ENCODE peak calls at places on chromosomes 11 and 22, in seven cellular contexts. F is endothelial cell of umbilical vein, K is H1, V is suprapubic skin, C is GM23338, A is transverse colon, H is spleen. G is an unnamed sample.

GRCh38 chr22:26431151-26431995 is 2.3 kb downstream of the ASPHD2 start:
- DNase-seq in F (peak; percentile 81), K (no peak), V (no peak), C (no peak), A (no peak), H (no peak), G (no peak)

GRCh38 chr22:27720860-27721259 is 80.7 kb downstream of the MN1 start:
- DNase-seq in F (no peak), K (no peak), V (no peak), C (no peak), A (no peak), H (peak; percentile 29), G (no peak)

GRCh38 chr11:130159657-130160459 is at the start of gene ST14:
- DNase-seq in F (no peak), K (no peak), V (no peak), C (peak; percentile 67), A (peak; percentile 89), H (peak; percentile 90), G (no peak)

GRCh38 chr22:29719894-29720645 is at the start of gene CABP7:
- DNase-seq in F (no peak), K (no peak), V (no peak), C (peak; percentile 42), A (no peak), H (no peak), G (no peak)

GRCh38 chr22:46323126-46323525 is 12.4 kb upstream of the TRMU start:
- DNase-seq in F (no peak), K (no peak), V (no peak), C (no peak), A (no peak), H (peak; percentile 61), G (no peak)

GRCh38 chr22:19058713-19059451 is 63.3 kb downstream of the DGCR2 start:
- DNase-seq in F (no peak), K (no peak), V (peak; percentile 58), C (no peak), A (no peak), H (peak; percentile 69), G (peak; percentile 39)

GRCh38 chr11:704799-705645 is 1.0 kb upstream of the EPS8L2 start:
- DNase-seq in F (no peak), K (no peak), V (no peak), C (no peak), A (peak; percentile 87), H (peak; percentile 77), G (peak; percentile 69)

GRCh38 chr11:77212314-77213007 is 84.4 kb downstream of the MYO7A start:
- DNase-seq in F (no peak), K (no peak), V (no peak), C (no peak), A (no peak), H (peak; percentile 61), G (no peak)

GRCh38 chr11:45929486-45930030 is 7.1 kb downstream of the LARGE2 start:
- DNase-seq in F (no peak), K (no peak), V (no peak), C (no peak), A (no peak), H (peak; percentile 81), G (no peak)

GRCh38 chr22:35484651-35485372 is 55.8 kb upstream of the RASD2 start:
- DNase-seq in F (no peak), K (no peak), V (no peak), C (no peak), A (no peak), H (no peak), G (no peak)

GRCh38 chr11:45777127-45777969 is 27.6 kb upstream of the SLC35C1 start:
- DNase-seq in F (no peak), K (no peak), V (no peak), C (no peak), A (no peak), H (no peak), G (no peak)

GRCh38 chr11:63462126-63462525 is 28.8 kb downstream of the PLAAT5 start:
- DNase-seq in F (no peak), K (no peak), V (no peak), C (no peak), A (no peak), H (no peak), G (no peak)

GRCh38 chr11:134655189-134655937 is 243.3 kb upstream of the B3GAT1 start:
- DNase-seq in F (no peak), K (no peak), V (peak; percentile 70), C (no peak), A (no peak), H (peak; percentile 59), G (peak; percentile 38)

GRCh38 chr11:37450613-37451012 is 852.6 kb upstream of the RAG2 start:
- DNase-seq in F (no peak), K (no peak), V (no peak), C (no peak), A (no peak), H (no peak), G (no peak)
- TF ChIP-seq POLR2AphosphoS5 in F (no peak), K (no peak), V (no peak), C (no peak), A (no peak), H (no peak), G (no peak)

GRCh38 chr22:22944268-22944985 is 56.8 kb downstream of the IGLL5 start:
- DNase-seq in F (no peak), K (no peak), V (peak; percentile 61), C (peak; percentile 14), A (peak; percentile 4), H (peak; percentile 74), G (no peak)
- H3K4me1 ChIP-seq in F (no peaks in the 10 kb centered on the region), K (no peaks in the 10 kb centered on the region), V (no peaks in the 10 kb centered on the region), C (no peaks in the 10 kb centered on the region), A (no peaks in the 10 kb centered on the region), H (peaks cover 44% of the 10 kb centered on the region), G (no peaks in the 10 kb centered on the region)

DNA sequence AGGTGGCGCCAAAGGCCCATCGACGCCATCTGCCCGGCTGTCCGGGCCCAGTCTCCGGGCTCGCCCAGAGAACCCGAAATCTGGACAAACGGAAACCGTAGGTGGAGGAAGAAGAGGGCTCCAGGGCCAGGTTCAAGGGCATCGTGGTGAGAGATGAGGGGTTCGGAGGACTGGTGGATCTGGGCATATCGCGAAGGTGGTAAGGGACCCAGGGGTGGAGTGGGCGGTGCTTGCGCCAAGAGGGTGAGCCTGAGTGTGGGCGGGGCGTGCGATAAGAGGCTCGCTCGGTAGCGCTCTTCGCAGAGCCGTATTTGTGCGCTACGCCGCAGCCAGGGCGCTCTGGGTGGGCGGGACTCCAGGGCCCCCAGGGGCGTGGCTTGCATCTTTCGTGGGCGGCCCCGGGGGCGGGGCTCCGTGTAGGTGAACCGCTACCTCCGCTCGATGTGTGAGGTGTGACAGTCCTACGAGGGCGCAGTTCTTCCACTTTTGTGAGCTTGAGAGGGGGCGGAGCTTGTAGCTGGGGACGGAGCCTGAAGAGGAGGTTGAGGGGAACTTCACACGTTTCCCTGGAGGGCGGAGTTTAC is 4.8 kb downstream of the CD248 start:
- DNase-seq in F (peak; percentile 94), K (peak; percentile 71), V (peak; percentile 94), C (peak; percentile 94), A (peak; percentile 95), H (peak; percentile 98), G (peak; percentile 96)
- TF ChIP-seq POLR2AphosphoS5 in F (no peak), K (no peak), V (no peak), C (no peak), A (peak; percentile 16), H (peak; percentile 87), G (peak; percentile 32)

DNA sequence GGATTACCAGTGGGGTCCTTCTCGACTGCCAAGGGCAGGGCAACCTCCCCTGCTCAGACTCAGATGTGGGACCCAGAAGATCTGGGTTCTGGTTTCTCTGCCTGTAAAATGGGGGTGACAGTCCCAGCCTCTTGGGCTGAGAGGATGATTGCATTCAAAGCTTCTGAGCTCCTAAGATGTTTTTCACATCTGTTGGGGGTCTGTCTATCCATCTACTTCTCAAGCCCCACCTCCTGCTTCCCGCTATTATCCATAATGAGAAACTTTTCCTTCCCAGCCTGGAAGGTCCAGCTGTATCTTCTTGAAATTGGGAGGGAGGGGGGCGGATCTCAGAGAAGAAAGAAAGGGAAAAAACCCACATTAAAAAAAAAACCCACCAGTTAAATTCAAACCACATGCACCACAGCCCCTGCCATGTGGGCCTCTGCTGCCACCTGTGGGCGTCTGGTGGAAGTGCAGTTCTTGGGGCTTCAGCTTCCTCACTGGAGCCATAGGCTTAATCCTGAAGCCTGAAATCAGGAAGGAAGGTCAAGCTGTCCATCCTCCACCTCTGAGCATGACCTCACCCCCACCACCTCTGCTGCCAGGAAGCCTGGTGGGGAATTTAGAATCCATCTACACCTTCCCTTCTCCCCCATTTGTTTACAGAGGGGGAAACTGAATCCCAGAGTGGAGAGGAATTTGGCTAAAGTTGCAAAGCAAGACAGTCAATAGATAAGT is 27.3 kb downstream of the ARHGEF17 start:
- DNase-seq in F (peak; percentile 88), K (no peak), V (peak; percentile 86), C (peak; percentile 86), A (peak; percentile 87), H (peak; percentile 91), G (peak; percentile 91)
- H3K4me1 ChIP-seq in F (peaks cover 33% of the 10 kb centered on the region), K (peaks cover 10% of the 10 kb centered on the region), V (peaks cover 40% of the 10 kb centered on the region), C (peaks cover 48% of the 10 kb centered on the region), A (peaks cover 68% of the 10 kb centered on the region), H (peaks cover 14% of the 10 kb centered on the region), G (peaks cover 81% of the 10 kb centered on the region)

GRCh38 chr11:3854660-3854976 is 846 bp upstream of the STIM1 start:
- DNase-seq in F (no peak), K (no peak), V (no peak), C (peak; percentile 68), A (no peak), H (no peak), G (no peak)
- TF ChIP-seq POLR2AphosphoS5 in F (no peak), K (no peak), V (no peak), C (no peak), A (no peak), H (no peak), G (no peak)

GRCh38 chr22:42933783-42934144 is 76.7 kb upstream of the ARFGAP3 start:
- DNase-seq in F (peak; percentile 95), K (no peak), V (no peak), C (no peak), A (no peak), H (no peak), G (no peak)
- H3K4me1 ChIP-seq in F (peaks cover 42% of the 10 kb centered on the region), K (no peaks in the 10 kb centered on the region), V (peaks cover 98% of the 10 kb centered on the region), C (peaks cover 10% of the 10 kb centered on the region), A (peaks cover 94% of the 10 kb centered on the region), H (peaks cover 99% of the 10 kb centered on the region), G (peaks cover 99% of the 10 kb centered on the region)

GRCh38 chr11:86577663-86578636 is 94.5 kb downstream of the ME3 start:
- DNase-seq in F (peak; percentile 98), K (no peak), V (no peak), C (no peak), A (peak; percentile 80), H (peak; percentile 81), G (peak; percentile 91)
- TF ChIP-seq POLR2AphosphoS5 in F (peak; percentile 80), K (no peak), V (no peak), C (no peak), A (peak; percentile 55), H (peak; percentile 28), G (peak; percentile 81)

G was measured in sigmoid colon.